ENCODE peak calls at places on chromosomes 2 and 18, in six cellular contexts. U, C, K, P, Y and T are unnamed samples.

GRCh38 chr2:175922160-175922559 is 79.9 kb downstream of the LNPK start:
- DNase-seq in U (no peak), C (no peak), K (no peak), P (no peak), Y (no peak), T (no peak)

GRCh38 chr2:241860184-241861078 is 1.7 kb upstream of the PDCD1 start:
- DNase-seq in U (no peak), C (no peak), K (no peak), P (no peak), Y (no peak), T (no peak)

GRCh38 chr18:79371536-79372210 is 24.1 kb upstream of the NFATC1 start:
- DNase-seq in U (no peak), C (no peak), K (no peak), P (no peak), Y (no peak), T (no peak)

GRCh38 chr2:204026294-204026693 is 89.7 kb downstream of the ICOS start:
- DNase-seq in U (no peak), C (no peak), K (no peak), P (no peak), Y (no peak), T (no peak)

GRCh38 chr18:39840406-39840805 is 2114.6 kb upstream of the PIK3C3 start:
- DNase-seq in U (no peak), C (no peak), K (no peak), P (no peak), Y (no peak), T (no peak)

GRCh38 chr2:129923265-129924141 is 56.0 kb upstream of the RAB6C start:
- DNase-seq in U (peak), C (no peak), K (peak), P (peak), Y (peak), T (no peak)

GRCh38 chr2:45652090-45653050 is 895 bp downstream of the PRKCE start:
- DNase-seq in U (peak), C (peak), K (no peak), P (peak), Y (peak), T (no peak)

GRCh38 chr2:207847098-207847806 is 77.5 kb upstream of the FZD5 start:
- DNase-seq in U (no peak), C (no peak), K (no peak), P (no peak), Y (no peak), T (no peak)

GRCh38 chr2:234686088-234686890 is 189.4 kb upstream of the ARL4C start:
- DNase-seq in U (peak), C (no peak), K (no peak), P (peak), Y (peak), T (no peak)

GRCh38 chr2:240916571-240917008 is 10.5 kb downstream of the CROCC2 start:
- DNase-seq in U (peak), C (no peak), K (no peak), P (peak), Y (peak), T (peak)

GRCh38 chr2:177397501-177398289 is 5.1 kb downstream of the AGPS start:
- DNase-seq in U (peak), C (peak), K (no peak), P (peak), Y (peak), T (no peak)

GRCh38 chr2:218861645-218862318 is 2.2 kb downstream of the WNT6 start:
- DNase-seq in U (no peak), C (no peak), K (no peak), P (no peak), Y (no peak), T (no peak)

GRCh38 chr2:774436-774835 is 97.2 kb upstream of the TMEM18 start:
- DNase-seq in U (no peak), C (no peak), K (no peak), P (no peak), Y (no peak), T (no peak)

GRCh38 chr2:127103243-127104165 is 3.5 kb downstream of the BIN1 start:
- DNase-seq in U (no peak), C (peak), K (no peak), P (no peak), Y (no peak), T (no peak)

GRCh38 chr2:158661231-158661630 is 133.9 kb upstream of the DAPL1 start:
- DNase-seq in U (no peak), C (no peak), K (no peak), P (no peak), Y (no peak), T (no peak)

GRCh38 chr2:23420091-23420839 is 35.3 kb downstream of the KLHL29 start:
- DNase-seq in U (no peak), C (no peak), K (no peak), P (no peak), Y (no peak), T (no peak)

GRCh38 chr2:16184945-16185660 is 244.8 kb downstream of the MYCN start:
- DNase-seq in U (no peak), C (no peak), K (no peak), P (no peak), Y (no peak), T (no peak)

GRCh38 chr18:13878858-13879257 is 36.5 kb downstream of the MC2R start:
- DNase-seq in U (no peak), C (no peak), K (no peak), P (no peak), Y (no peak), T (no peak)

GRCh38 chr18:33051397-33051796 is 278.6 kb upstream of the KLHL14 start:
- DNase-seq in U (no peak), C (no peak), K (no peak), P (peak), Y (no peak), T (no peak)

GRCh38 chr2:190599073-190599472 is 49.8 kb upstream of the NAB1 start:
- DNase-seq in U (peak), C (no peak), K (no peak), P (no peak), Y (no peak), T (no peak)

GRCh38 chr2:147331790-147332419 is 512.9 kb upstream of the ACVR2A start:
- DNase-seq in U (peak), C (peak), K (peak), P (peak), Y (peak), T (no peak)

GRCh38 chr18:40259073-40259472 is 1696.0 kb upstream of the PIK3C3 start:
- DNase-seq in U (no peak), C (no peak), K (no peak), P (no peak), Y (no peak), T (no peak)

GRCh38 chr2:55137024-55137958 is 87.0 kb upstream of the RTN4 start:
- DNase-seq in U (no peak), C (no peak), K (no peak), P (no peak), Y (no peak), T (no peak)

GRCh38 chr18:13183790-13184189 is 34.8 kb upstream of the LDLRAD4 start:
- DNase-seq in U (no peak), C (no peak), K (no peak), P (no peak), Y (no peak), T (no peak)

GRCh38 chr2:3171564-3172264 is 205.9 kb downstream of the EIPR1 start:
- DNase-seq in U (no peak), C (no peak), K (no peak), P (no peak), Y (no peak), T (no peak)

GRCh38 chr2:53356291-53356905 is 411.2 kb upstream of the CHAC2 start:
- DNase-seq in U (no peak), C (no peak), K (no peak), P (no peak), Y (no peak), T (no peak)

GRCh38 chr2:104658149-104658839 is 195.6 kb upstream of the POU3F3 start:
- DNase-seq in U (peak), C (peak), K (no peak), P (no peak), Y (no peak), T (no peak)
- TF ChIP-seq CTCF in U (no peak), C (no peak), K (no peak), P (no peak), Y (no peak), T (no peak)

DNA sequence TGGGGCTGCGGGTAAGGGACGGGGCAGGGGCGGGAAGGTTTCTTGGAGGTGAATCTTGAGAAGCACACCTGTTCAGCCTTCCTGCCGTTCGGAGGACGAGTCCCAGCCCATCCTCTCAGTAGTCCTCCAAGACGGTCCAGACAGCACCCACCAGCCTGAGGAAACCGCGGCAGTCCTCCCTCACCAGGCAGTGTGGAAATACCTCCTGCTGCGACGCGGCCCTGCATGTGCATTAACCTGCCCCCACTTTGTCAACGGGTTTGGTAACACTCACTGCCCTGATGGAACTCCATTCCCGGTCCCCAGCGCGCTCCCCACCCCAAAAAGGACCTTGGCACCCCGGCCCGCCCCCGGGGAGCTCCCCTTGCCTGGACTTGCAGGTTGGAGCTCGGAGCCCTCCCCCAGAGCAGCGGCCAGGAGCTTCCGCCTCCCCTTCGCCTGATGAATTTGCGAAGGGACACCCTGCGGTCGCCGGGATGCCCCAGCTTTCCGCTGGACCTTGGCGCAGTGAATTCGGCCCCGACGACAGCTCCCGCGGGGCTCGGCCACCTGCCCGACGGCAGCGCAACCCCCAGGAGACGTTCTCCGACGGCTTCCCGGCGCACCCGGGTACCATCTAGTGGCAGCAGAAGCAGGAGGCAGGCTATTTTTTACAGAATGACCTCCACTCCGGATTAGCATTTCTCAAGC is 31.5 kb downstream of the ACVR1C start:
- DNase-seq in U (peak), C (no peak), K (no peak), P (peak), Y (peak), T (peak)
- TF ChIP-seq CTCF in U (peak), C (no peak), K (no peak), P (no peak), Y (peak), T (peak)

GRCh38 chr2:155391613-155392012 is 693.1 kb downstream of the KCNJ3 start:
- DNase-seq in U (no peak), C (no peak), K (no peak), P (no peak), Y (no peak), T (no peak)

GRCh38 chr2:155393406-155393805 is 694.9 kb downstream of the KCNJ3 start:
- DNase-seq in U (no peak), C (no peak), K (no peak), P (no peak), Y (no peak), T (no peak)

GRCh38 chr2:155384555-155385123 is 686.1 kb downstream of the KCNJ3 start:
- DNase-seq in U (no peak), C (no peak), K (no peak), P (no peak), Y (no peak), T (no peak)

DNA sequence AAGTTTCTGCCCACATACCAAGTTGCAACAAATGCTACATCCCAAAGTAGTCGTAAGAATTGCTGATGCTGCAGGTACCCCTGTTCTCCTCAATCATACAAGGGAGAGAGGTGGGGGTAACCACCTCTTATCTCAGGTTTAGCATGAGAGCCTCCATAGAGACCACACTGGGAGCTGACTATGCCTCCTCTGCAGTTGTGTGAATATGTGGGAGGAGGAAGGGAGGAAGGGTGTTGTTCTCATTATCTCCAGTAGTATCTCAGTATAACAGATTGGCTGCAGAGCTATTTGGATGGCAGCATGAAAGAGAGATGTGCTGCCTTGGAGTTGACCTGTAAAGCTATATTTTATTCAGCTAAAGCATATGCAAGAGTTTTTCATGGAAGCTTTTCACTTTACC is 690.7 kb downstream of the KCNJ3 start:
- DNase-seq in U (no peak), C (no peak), K (no peak), P (no peak), Y (no peak), T (no peak)
- TF ChIP-seq CTCF in U (no peak), C (no peak), K (no peak), P (no peak), Y (no peak), T (no peak)

DNA sequence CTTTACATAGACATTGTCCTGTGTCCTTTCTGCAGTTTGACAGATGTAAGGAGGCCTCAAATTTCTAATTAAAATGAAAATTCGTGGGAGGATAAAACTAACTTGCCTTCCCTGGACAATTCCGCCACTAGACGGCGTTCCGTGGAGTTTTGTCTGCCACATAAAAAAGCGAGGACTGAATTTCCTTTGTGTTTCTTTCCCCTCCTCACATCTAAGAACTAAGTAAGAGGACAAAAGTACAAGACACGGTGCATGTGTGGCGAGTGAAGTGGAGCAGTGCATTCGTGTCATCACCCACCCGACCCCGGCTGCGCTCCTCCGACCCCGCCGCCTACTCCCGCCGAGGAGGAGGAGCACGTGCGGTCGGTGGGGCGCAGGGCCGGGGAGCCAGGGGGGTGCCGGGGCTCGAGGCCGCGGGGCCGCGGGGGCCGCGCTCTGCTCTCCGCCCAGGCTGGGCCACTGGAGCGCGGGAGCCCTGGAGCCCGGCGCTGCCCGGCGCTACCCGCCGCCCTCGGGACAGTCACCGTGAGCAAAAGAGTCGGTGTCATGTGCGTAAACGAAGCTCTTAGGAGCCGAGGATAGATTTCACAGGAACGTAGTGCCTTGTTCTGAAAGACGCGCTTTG is 10.8 kb downstream of the TBR1 start:
- DNase-seq in U (peak), C (no peak), K (no peak), P (no peak), Y (peak), T (no peak)
- TF ChIP-seq CTCF in U (peak), C (no peak), K (no peak), P (no peak), Y (peak), T (peak)